ENCODE peak calls at places on chromosomes 12 and 14, in five cellular contexts. D is tibial nerve, J is Peyer's patch, U is IMR-90, Q is heart left ventricle. X is an unnamed sample.

GRCh38 chr12:19779393-19780056 is 340.2 kb downstream of the AEBP2 start:
- DNase-seq in D (no peak), J (no peak), U (no peak), Q (peak), X (no peak)

GRCh38 chr12:59403259-59403932 is 192.4 kb upstream of the SLC16A7 start:
- DNase-seq in D (peak), J (no peak), U (peak), Q (no peak), X (peak)

GRCh38 chr12:84986586-84986985 is 49.5 kb downstream of the TSPAN19 start:
- DNase-seq in D (no peak), J (no peak), U (peak), Q (no peak), X (no peak)

GRCh38 chr12:124233846-124234620 is 60.9 kb upstream of the RFLNA start:
- DNase-seq in D (no peak), J (no peak), U (no peak), Q (no peak), X (no peak)

GRCh38 chr12:109719123-109720022 is 5.7 kb downstream of the FAM222A start:
- DNase-seq in D (no peak), J (no peak), U (peak), Q (no peak), X (no peak)

GRCh38 chr12:112401903-112402498 is 7.4 kb downstream of the RPL6 start:
- DNase-seq in D (no peak), J (no peak), U (no peak), Q (no peak), X (no peak)

GRCh38 chr12:102963796-102964195 is 6.3 kb downstream of the ASCL1 start:
- DNase-seq in D (no peak), J (no peak), U (no peak), Q (no peak), X (no peak)

GRCh38 chr14:94970937-94971730 is 186.2 kb downstream of the DICER1 start:
- DNase-seq in D (peak), J (no peak), U (no peak), Q (no peak), X (peak)

GRCh38 chr14:71363961-71364360 is 456.7 kb downstream of the PCNX1 start:
- DNase-seq in D (peak), J (no peak), U (peak), Q (no peak), X (no peak)

GRCh38 chr14:80699861-80700260 is 241.7 kb downstream of the CEP128 start:
- DNase-seq in D (no peak), J (no peak), U (no peak), Q (no peak), X (no peak)

GRCh38 chr14:22657861-22658260 is 13.7 kb upstream of the OR6J1 start:
- DNase-seq in D (no peak), J (no peak), U (peak), Q (no peak), X (no peak)

GRCh38 chr12:109879332-109880048 is 851 bp downstream of the GLTP start:
- DNase-seq in D (no peak), J (no peak), U (no peak), Q (no peak), X (no peak)

DNA sequence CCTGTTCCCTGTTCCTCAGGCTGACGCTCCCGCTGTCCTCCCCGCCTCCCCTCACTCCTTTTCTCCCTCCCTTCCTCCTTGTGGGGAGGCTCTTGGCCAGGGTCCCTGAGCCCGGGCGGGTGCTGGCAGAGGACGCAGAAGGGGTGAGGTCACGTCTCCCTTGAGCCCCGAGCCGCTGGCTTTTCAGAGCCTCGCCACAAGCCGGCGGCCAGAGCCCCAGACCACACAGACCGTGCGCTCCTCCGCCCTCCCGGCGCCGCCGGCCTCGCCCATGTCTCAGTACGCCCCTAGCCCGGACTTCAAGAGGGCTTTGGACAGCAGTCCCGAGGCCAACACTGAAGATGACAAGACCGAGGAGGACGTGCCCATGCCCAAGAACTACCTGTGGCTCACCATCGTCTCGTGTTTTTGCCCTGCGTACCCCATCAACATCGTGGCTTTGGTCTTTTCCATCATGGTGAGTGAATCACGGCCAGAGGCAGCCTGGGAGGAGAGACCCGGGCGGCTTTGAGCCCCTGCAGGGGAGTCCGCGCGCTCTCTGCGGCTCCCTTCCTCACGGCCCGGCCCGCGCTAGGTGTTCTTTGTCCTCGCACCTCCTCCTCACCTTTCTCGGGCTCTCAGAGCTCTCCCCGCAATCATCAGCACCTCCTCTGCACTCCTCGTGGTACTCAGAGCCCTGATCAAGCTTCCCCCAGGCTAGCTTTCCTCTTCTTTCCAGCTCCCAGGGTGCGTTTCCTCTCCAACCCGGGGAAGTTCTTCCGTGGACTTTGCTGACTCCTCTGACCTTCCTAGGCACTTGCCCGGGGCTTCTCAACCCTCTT is at the start of gene TMEM233:
- DNase-seq in D (no peak), J (no peak), U (no peak), Q (peak), X (no peak)
- H3K4me3 ChIP-seq in D (no peak), J (peak), U (no peak), Q (peak), X (peak)

GRCh38 chr12:132640936-132641335 is 22.4 kb downstream of the P2RX2 start:
- DNase-seq in D (no peak), J (no peak), U (no peak), Q (no peak), X (no peak)

GRCh38 chr12:132641811-132642650 is 23.5 kb downstream of the P2RX2 start:
- DNase-seq in D (no peak), J (no peak), U (no peak), Q (no peak), X (no peak)

GRCh38 chr12:132637811-132638210 is 19.2 kb downstream of the P2RX2 start:
- DNase-seq in D (no peak), J (no peak), U (no peak), Q (no peak), X (no peak)

GRCh38 chr12:132639996-132640520 is 21.5 kb downstream of the P2RX2 start:
- DNase-seq in D (no peak), J (no peak), U (no peak), Q (no peak), X (no peak)

DNA sequence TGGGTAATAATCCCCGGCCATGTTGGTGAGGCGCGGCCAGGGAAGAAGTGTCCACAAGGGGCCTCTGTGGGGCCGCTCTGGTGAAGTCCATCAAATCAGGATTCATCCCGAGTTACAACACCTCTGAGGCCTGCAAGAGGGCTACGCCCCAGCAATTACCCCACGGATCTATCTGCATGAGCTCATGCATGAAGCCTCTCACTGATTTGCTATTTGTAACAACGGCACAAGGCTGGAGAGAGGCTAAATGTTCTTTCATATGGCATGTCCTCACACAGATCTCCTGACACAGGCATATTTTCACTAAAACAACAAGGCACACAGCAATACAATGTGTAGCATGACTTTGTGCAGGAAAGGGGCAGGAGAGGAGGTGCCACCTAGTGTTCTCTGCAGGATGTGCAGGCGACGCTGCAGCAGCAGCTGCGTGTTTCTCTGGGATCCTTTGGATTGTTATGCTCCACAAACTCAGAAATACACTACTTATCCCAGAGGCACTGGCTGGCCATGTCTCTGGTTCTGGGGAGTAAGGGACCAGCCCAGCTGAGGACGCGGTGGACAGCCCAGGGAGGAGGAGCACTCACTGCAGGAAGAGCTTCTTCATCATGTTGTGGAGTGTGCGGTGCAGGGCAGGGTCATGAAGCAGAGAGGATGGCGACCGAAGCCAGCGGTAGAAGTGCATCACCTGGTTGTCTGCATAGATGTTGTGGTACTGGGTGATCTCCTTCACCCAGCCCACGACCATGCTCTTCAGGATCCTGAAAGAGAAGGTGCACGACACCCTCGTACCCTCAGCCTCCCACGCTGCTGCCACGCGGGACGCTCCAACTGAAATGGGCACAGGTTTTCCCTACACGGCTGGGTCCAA is 20.2 kb downstream of the P2RX2 start:
- DNase-seq in D (peak), J (no peak), U (peak), Q (no peak), X (no peak)
- TF ChIP-seq CTCF in D (peak), J (peak), U (peak), Q (peak), X (no peak)

GRCh38 chr12:132187646-132188450 is 43.6 kb downstream of the NOC4L start:
- DNase-seq in D (no peak), J (no peak), U (no peak), Q (no peak), X (no peak)

GRCh38 chr12:132188451-132189298 is 44.4 kb downstream of the NOC4L start:
- DNase-seq in D (no peak), J (no peak), U (no peak), Q (no peak), X (no peak)

GRCh38 chr12:132190834-132191500 is 46.7 kb downstream of the NOC4L start:
- DNase-seq in D (no peak), J (no peak), U (no peak), Q (no peak), X (no peak)

GRCh38 chr12:132190012-132190755 is 45.9 kb downstream of the NOC4L start:
- DNase-seq in D (no peak), J (peak), U (no peak), Q (no peak), X (no peak)

GRCh38 chr12:132189378-132190011 is 45.2 kb downstream of the NOC4L start:
- DNase-seq in D (peak), J (peak), U (peak), Q (peak), X (peak)
- TF ChIP-seq POLR2A in D (peak), J (no peak), U (no peak), Q (peak), X (no peak)

DNA sequence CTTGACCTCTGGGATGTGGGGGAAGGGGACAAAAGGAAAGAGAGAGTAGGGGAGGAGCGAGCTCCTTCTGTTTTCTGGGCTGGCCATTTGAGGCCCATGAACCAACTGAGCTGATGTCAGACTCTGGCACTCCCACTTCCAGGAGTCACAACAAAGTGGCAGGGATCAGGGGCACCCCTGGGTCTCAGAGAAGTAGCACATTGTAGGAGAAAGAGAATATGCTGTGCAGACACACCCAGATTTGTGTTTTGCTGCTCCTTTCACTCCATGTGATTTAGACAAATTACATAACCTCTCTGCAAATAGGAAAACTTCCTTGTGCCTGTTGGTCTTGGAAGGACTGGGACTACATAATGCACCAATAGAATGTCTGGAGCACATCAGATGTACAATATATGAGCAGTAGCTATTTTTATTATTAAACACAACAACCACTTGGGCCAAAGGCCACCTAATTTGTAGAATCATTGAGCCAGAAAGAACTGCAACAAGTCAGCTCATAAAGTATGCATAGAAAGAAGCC is 265.5 kb downstream of the ZFP36L1 start:
- DNase-seq in D (peak), J (no peak), U (no peak), Q (no peak), X (peak)
- H3K4me3 ChIP-seq in D (no peak), J (no peak), U (no peak), Q (no peak), X (no peak)

DNA sequence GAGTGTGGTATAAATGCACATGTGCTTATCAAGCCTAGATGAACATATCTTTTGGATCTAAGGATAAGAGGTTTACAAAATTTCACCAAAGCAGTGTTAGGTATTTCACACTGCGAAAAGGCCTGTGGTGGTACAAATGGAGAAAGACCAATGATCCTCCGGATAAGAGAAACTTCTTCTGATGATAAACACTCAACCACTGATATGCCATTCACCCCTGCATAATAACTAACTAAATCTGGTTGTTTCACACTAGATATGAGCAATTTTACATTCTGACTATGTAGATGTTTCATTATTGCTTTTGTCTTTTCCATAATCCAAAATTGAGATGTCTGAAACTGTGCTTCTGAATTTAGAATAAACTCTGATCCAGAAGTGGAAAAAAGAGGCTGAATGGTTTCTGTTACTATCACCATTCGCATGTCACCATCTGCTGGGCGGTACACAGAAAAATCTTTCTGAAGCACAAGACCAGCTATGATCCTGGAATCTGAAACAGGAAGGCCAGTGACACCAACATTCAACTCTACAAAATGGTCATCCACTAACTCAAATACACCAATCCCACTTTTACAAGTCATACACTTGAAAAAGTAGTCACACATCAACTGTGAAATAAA is 1.3 kb downstream of the BBS10 start:
- DNase-seq in D (peak), J (no peak), U (peak), Q (peak), X (peak)
- TF ChIP-seq CTCF in D (no peak), J (peak), U (peak), Q (peak), X (no peak)

GRCh38 chr12:115353467-115353866 is 669.5 kb upstream of the TBX3 start:
- DNase-seq in D (no peak), J (no peak), U (no peak), Q (no peak), X (no peak)

GRCh38 chr12:115355301-115355700 is 671.3 kb upstream of the TBX3 start:
- DNase-seq in D (no peak), J (no peak), U (peak), Q (no peak), X (no peak)

GRCh38 chr12:115351513-115352077 is 667.6 kb upstream of the TBX3 start:
- DNase-seq in D (no peak), J (no peak), U (peak), Q (no peak), X (no peak)

GRCh38 chr12:115354476-115354890 is 670.5 kb upstream of the TBX3 start:
- DNase-seq in D (no peak), J (no peak), U (peak), Q (no peak), X (no peak)

DNA sequence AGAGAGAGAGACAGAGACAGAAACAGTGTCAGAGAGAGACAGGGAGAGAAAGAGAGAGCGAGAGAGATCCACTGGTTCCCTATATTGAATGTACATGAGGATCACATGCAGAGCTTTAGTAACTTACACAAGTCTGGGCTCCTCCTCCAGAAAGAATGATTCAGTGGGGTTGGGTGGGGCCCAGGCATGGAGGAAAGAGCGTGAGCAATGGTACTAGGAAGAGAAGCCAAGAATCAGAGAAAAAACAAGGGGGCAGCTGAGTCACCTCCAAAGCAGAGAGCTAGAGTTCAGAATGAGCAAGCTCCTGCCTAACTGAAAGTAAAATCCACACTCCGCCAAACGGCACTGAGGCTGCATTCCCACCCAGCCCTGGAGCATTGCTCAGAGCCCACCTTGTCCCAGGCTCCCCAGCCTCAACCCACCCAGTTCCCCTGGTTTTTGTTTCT is 670.1 kb upstream of the TBX3 start:
- DNase-seq in D (peak), J (peak), U (peak), Q (peak), X (peak)
- TF ChIP-seq POLR2A in D (no peak), J (no peak), U (peak), Q (peak), X (no peak)

DNA sequence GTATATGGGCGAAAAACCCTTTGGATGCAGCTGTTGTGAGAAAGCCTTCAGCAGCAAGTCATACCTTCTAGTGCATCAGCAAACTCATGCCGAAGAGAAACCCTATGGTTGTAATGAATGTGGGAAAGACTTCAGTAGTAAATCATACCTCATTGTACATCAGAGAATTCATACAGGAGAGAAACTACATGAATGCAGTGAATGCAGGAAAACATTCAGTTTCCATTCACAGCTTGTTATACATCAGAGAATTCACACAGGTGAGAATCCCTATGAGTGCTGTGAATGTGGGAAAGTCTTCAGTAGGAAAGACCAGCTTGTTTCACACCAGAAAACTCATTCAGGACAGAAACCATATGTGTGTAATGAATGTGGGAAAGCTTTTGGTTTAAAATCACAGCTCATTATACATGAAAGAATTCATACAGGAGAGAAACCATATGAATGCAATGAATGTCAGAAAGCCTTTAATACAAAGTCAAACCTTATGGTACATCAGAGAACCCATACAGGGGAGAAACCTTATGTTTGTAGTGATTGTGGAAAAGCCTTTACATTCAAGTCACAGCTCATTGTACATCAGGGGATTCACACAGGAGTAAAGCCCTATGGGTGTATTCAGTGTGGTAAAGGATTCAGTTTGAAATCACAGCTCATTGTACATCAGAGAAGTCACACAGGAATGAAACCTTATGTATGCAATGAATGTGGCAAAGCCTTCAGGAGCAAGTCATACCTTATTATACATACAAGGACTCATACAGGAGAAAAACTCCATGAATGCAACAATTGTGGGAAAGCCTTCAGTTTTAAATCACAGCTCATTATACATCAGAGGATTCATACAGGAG is 21.4 kb downstream of the ZNF268 start:
- DNase-seq in D (no peak), J (no peak), U (no peak), Q (no peak), X (no peak)
- H3K4me3 ChIP-seq in D (no peak), J (no peak), U (no peak), Q (no peak), X (no peak)

GRCh38 chr12:46271846-46272245 is 3.0 kb upstream of the SLC38A1 start:
- DNase-seq in D (no peak), J (no peak), U (no peak), Q (no peak), X (no peak)
- TF ChIP-seq CTCF in D (no peak), J (no peak), U (no peak), Q (no peak), X (no peak)

GRCh38 chr12:115375188-115375991 is 691.4 kb upstream of the TBX3 start:
- DNase-seq in D (no peak), J (peak), U (peak), Q (no peak), X (no peak)
- TF ChIP-seq POLR2A in D (no peak), J (no peak), U (no peak), Q (no peak), X (no peak)

DNA sequence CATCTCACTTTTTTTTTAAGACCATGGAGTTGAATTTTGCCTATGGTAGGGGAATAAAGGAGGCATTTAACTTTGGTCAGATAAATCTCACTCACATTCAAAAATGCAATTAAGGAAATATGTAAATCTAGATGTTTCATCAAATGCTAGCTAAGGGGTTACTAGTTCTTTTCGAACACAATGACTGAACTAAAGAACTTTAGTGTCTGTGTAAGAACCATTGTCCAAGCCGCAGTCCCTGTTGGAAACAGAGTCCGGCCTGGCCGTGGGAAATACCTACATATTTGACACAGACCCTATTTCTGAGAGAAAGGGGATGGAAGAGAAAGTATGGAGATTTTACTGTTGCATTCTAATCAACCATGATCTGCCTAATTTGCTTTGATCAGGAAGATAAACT is 17.4 kb downstream of the LGR5 start:
- DNase-seq in D (no peak), J (no peak), U (no peak), Q (no peak), X (no peak)
- H3K4me3 ChIP-seq in D (no peak), J (no peak), U (no peak), Q (no peak), X (no peak)